ENCODE peak calls at places on chromosomes 2 and 18, in nine cellular contexts. C is astrocyte of the cerebellum, R is prostate gland, H is cardiac fibroblast, N is tibial artery, K is AG09309, J is ovary, E is WERI-Rb-1, O is A549. Q is an unnamed sample.

GRCh38 chr2:165847001-165847400 is 53.0 kb upstream of the GALNT3 start:
- DNase-seq in J (no peak), H (no peak), N (no peak), K (no peak), E (no peak), O (peak), C (no peak), R (no peak), Q (no peak)

GRCh38 chr2:46964835-46965560 is 49.4 kb upstream of the MCFD2 start:
- DNase-seq in R (peak), J (no peak), E (no peak), H (peak), O (peak), K (no peak), C (no peak), N (no peak), Q (no peak)

GRCh38 chr2:233129351-233129978 is 69.3 kb downstream of the INPP5D start:
- DNase-seq in H (no peak), O (no peak), J (no peak), N (no peak), R (no peak), E (peak), C (no peak), K (no peak), Q (no peak)

GRCh38 chr2:71892132-71892730 is 255.4 kb downstream of the CYP26B1 start:
- DNase-seq in J (no peak), O (no peak), E (no peak), H (no peak), C (no peak), R (no peak), N (peak), K (no peak), Q (no peak)

GRCh38 chr18:43692291-43692690 is 415.0 kb upstream of the SYT4 start:
- DNase-seq in C (peak), J (no peak), N (no peak), R (no peak), O (no peak), K (no peak), E (no peak), H (peak), Q (peak)

GRCh38 chr18:25169701-25170100 is 182.3 kb downstream of the ZNF521 start:
- DNase-seq in C (no peak), O (no peak), H (no peak), R (no peak), J (no peak), E (no peak), K (no peak), N (no peak), Q (no peak)

GRCh38 chr2:100963026-100963375 is 39.1 kb upstream of the RPL31 start:
- DNase-seq in O (no peak), N (peak), J (no peak), K (no peak), E (no peak), H (no peak), C (no peak), R (no peak), Q (no peak)

GRCh38 chr2:112301171-112301584 is 25.8 kb downstream of the ZC3H6 start:
- DNase-seq in O (no peak), R (no peak), J (no peak), C (peak), K (peak), H (peak), E (no peak), N (no peak), Q (no peak)

GRCh38 chr2:191950132-191950885 is 103.4 kb upstream of the CAVIN2 start:
- DNase-seq in H (peak), J (no peak), C (no peak), N (no peak), E (no peak), R (no peak), O (peak), K (peak), Q (peak)

GRCh38 chr18:40041951-40042350 is 1913.1 kb upstream of the PIK3C3 start:
- DNase-seq in C (no peak), R (no peak), E (no peak), J (no peak), N (no peak), H (no peak), K (no peak), O (no peak), Q (no peak)

GRCh38 chr2:239597216-239597615 is 196.4 kb upstream of the HDAC4 start:
- DNase-seq in K (no peak), O (no peak), J (no peak), H (no peak), R (no peak), N (peak), E (no peak), C (no peak), Q (no peak)

GRCh38 chr2:9971105-9971818 is 19.8 kb downstream of the GRHL1 start:
- DNase-seq in K (peak), R (no peak), H (no peak), C (no peak), J (no peak), E (no peak), N (no peak), O (no peak), Q (no peak)

GRCh38 chr2:224284134-224284946 is 117.6 kb downstream of the FAM124B start:
- DNase-seq in N (no peak), O (peak), K (no peak), C (no peak), E (peak), J (no peak), H (peak), R (peak), Q (no peak)

GRCh38 chr2:142222715-142223114 is 91.9 kb upstream of the LRP1B start:
- DNase-seq in C (no peak), N (no peak), R (no peak), K (no peak), J (no peak), H (no peak), O (no peak), E (no peak), Q (no peak)

GRCh38 chr18:31741096-31741735 is 19.5 kb downstream of the SLC25A52 start:
- DNase-seq in O (peak), E (peak), R (peak), J (no peak), H (peak), C (peak), K (no peak), N (no peak), Q (no peak)

GRCh38 chr2:224195954-224196571 is 157.0 kb upstream of the SERPINE2 start:
- DNase-seq in H (peak), R (no peak), J (peak), O (no peak), K (no peak), N (no peak), E (no peak), C (no peak), Q (no peak)

GRCh38 chr2:239339726-239340654 is 60.8 kb downstream of the HDAC4 start:
- DNase-seq in J (no peak), H (no peak), E (no peak), O (no peak), K (no peak), C (no peak), R (no peak), N (no peak), Q (no peak)

GRCh38 chr2:53442783-53443182 is 324.8 kb upstream of the CHAC2 start:
- DNase-seq in R (no peak), H (no peak), N (no peak), O (peak), C (no peak), K (no peak), J (no peak), E (peak), Q (no peak)

GRCh38 chr2:69154031-69154430 is 141.1 kb downstream of the ANTXR1 start:
- DNase-seq in J (no peak), E (no peak), R (no peak), K (peak), H (peak), N (no peak), O (no peak), C (peak), Q (no peak)

GRCh38 chr18:49861659-49862058 is 48.3 kb upstream of the ACAA2 start:
- DNase-seq in J (no peak), C (no peak), O (no peak), R (no peak), H (peak), K (no peak), E (no peak), N (no peak), Q (no peak)

GRCh38 chr2:2333076-2333475 is 2.0 kb upstream of the MYT1L start:
- DNase-seq in K (no peak), O (peak), N (no peak), R (no peak), H (no peak), E (peak), J (no peak), C (no peak), Q (no peak)

GRCh38 chr2:114550364-114550763 is 107.9 kb downstream of the DPP10 start:
- DNase-seq in O (no peak), J (no peak), C (no peak), E (no peak), H (no peak), N (no peak), R (no peak), K (no peak), Q (no peak)

GRCh38 chr18:21115519-21116411 is 4.2 kb upstream of the ROCK1 start:
- DNase-seq in H (peak), E (no peak), N (no peak), R (no peak), K (peak), O (no peak), C (no peak), J (no peak), Q (no peak)

GRCh38 chr2:230774348-230774951 is 61.8 kb downstream of the CAB39 start:
- DNase-seq in H (peak), N (no peak), J (no peak), R (no peak), C (no peak), E (no peak), O (peak), K (peak), Q (no peak)

GRCh38 chr18:27627927-27628326 is 442.8 kb upstream of the CHST9 start:
- DNase-seq in J (no peak), R (no peak), E (no peak), C (no peak), N (no peak), O (peak), H (no peak), K (no peak), Q (no peak)

GRCh38 chr2:240933966-240934700 is 28.0 kb downstream of the CROCC2 start:
- DNase-seq in O (no peak), N (peak), K (no peak), J (peak), R (no peak), H (no peak), C (no peak), E (peak), Q (no peak)

GRCh38 chr2:36658277-36658748 is 38.2 kb upstream of the VIT start:
- DNase-seq in R (no peak), J (no peak), N (no peak), K (no peak), E (no peak), C (no peak), O (no peak), H (no peak), Q (no peak)

GRCh38 chr2:200615247-200615646 is 29.4 kb downstream of the AOX1 start:
- DNase-seq in R (no peak), H (peak), K (no peak), J (no peak), O (peak), E (no peak), C (peak), N (no peak), Q (peak)

GRCh38 chr2:240411261-240412160 is 24.0 kb upstream of the GPC1 start:
- DNase-seq in R (no peak), N (peak), H (no peak), J (peak), C (no peak), K (no peak), O (no peak), E (peak), Q (no peak)

GRCh38 chr2:218091743-218092142 is 22.7 kb downstream of the RUFY4 start:
- DNase-seq in C (no peak), R (no peak), H (no peak), N (no peak), K (no peak), J (no peak), E (no peak), O (no peak), Q (no peak)

GRCh38 chr2:26570083-26570430 is 71.1 kb downstream of the CIB4 start:
- DNase-seq in H (no peak), J (peak), E (no peak), N (peak), O (no peak), R (no peak), K (no peak), C (no peak), Q (no peak)

GRCh38 chr18:51107594-51108305 is 77.7 kb downstream of the SMAD4 start:
- DNase-seq in J (no peak), R (no peak), H (no peak), E (no peak), K (no peak), N (no peak), O (peak), C (no peak), Q (no peak)

GRCh38 chr2:7709907-7710306 is 792.7 kb downstream of the RNF144A start:
- DNase-seq in N (no peak), E (no peak), R (no peak), K (no peak), J (no peak), C (no peak), H (no peak), O (no peak), Q (no peak)

GRCh38 chr18:8882632-8883408 is 177.5 kb downstream of the MTCL1 start:
- DNase-seq in N (no peak), J (no peak), O (peak), E (peak), C (no peak), R (no peak), H (no peak), K (no peak), Q (no peak)

GRCh38 chr18:46458472-46458871 is 198.5 kb downstream of the LOXHD1 start:
- DNase-seq in N (no peak), E (no peak), J (no peak), H (no peak), O (no peak), C (no peak), R (peak), K (no peak), Q (no peak)

GRCh38 chr2:15791294-15791693 is 149.1 kb upstream of the MYCN start:
- DNase-seq in R (no peak), C (no peak), N (no peak), O (no peak), K (no peak), E (no peak), J (no peak), H (no peak), Q (no peak)

GRCh38 chr18:48031011-48031480 is 100.6 kb upstream of the SMAD2 start:
- DNase-seq in N (peak), C (peak), K (no peak), R (peak), O (peak), H (peak), E (peak), J (peak), Q (no peak)

GRCh38 chr18:48028081-48028480 is 97.6 kb upstream of the SMAD2 start:
- DNase-seq in N (peak), K (no peak), H (no peak), O (no peak), E (no peak), J (no peak), R (no peak), C (no peak), Q (no peak)

GRCh38 chr18:48028716-48029115 is 98.3 kb upstream of the SMAD2 start:
- DNase-seq in O (no peak), J (no peak), E (no peak), C (no peak), K (no peak), R (no peak), N (peak), H (no peak), Q (no peak)

GRCh38 chr18:48027401-48027931 is 97.0 kb upstream of the SMAD2 start:
- DNase-seq in C (no peak), H (peak), E (no peak), R (no peak), N (peak), O (no peak), J (peak), K (no peak), Q (no peak)

DNA sequence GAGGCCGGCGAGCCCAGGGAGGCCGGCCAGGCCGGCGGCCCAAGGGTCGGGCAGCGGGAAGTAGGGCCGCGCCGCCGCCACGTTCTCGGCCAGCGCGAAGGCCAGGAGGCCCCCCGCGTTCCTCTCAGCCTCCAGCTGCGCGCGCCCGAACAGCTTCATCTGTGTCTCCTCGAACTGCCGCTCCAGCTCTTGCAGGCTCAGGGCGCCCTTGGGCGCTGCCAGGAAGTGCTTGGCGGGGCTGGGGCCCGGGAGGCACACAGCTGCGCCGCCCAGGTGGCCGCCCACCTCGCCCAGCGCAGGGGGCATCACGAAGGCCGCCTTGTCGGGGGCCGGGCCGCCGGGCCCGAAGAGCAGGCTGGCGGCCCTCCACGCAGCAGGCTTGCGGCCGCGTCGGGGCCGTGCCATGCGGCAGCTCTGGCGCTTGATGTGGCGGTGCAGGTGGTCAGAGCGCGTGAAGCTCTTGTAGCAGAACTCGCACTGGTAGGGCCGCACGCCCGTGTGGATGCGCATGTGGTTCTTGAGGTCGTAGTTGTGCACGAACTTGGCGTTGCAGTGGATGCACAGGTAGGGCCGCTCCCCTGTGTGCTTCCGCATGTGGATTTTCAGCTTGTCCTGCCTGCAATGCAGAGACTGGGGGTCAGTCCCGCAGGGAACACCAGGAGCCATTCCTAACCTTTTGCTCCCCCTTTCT is 99.0 kb upstream of the SMAD2 start:
- DNase-seq in N (peak), R (no peak), E (no peak), K (no peak), J (no peak), C (no peak), H (no peak), O (no peak), Q (no peak)
- H3K4me3 ChIP-seq in N (no peak), R (no peak), E (no peak), K (no peak), J (no peak), C (no peak), H (no peak), O (no peak), Q (no peak)

GRCh38 chr2:79099140-79099686 is 11.4 kb upstream of the REG1B start:
- DNase-seq in E (no peak), O (no peak), J (no peak), R (no peak), C (no peak), N (no peak), K (no peak), H (no peak), Q (no peak)
- TF ChIP-seq CTCF in E (no peak), O (no peak), J (no peak), R (no peak), C (no peak), N (no peak), K (no peak), H (no peak), Q (no peak)

GRCh38 chr2:127216593-127216992 is 3.5 kb downstream of the CYP27C1 start:
- DNase-seq in H (no peak), J (no peak), R (no peak), K (no peak), O (no peak), E (no peak), C (no peak), N (no peak), Q (no peak)

GRCh38 chr2:127219716-127220090 is 396 bp downstream of the CYP27C1 start:
- DNase-seq in O (no peak), H (no peak), J (peak), C (no peak), N (no peak), K (no peak), E (peak), R (no peak), Q (no peak)

GRCh38 chr2:127216105-127216504 is 4.0 kb downstream of the CYP27C1 start:
- DNase-seq in K (no peak), J (no peak), N (no peak), O (no peak), C (no peak), E (no peak), R (no peak), H (no peak), Q (no peak)

GRCh38 chr2:127218843-127219715 is 1.0 kb downstream of the CYP27C1 start:
- DNase-seq in O (peak), J (no peak), E (peak), R (no peak), K (no peak), H (no peak), C (no peak), N (no peak), Q (no peak)

GRCh38 chr2:127217470-127218325 is 2.4 kb downstream of the CYP27C1 start:
- DNase-seq in N (no peak), J (no peak), H (no peak), E (no peak), R (no peak), K (no peak), O (peak), C (no peak), Q (peak)
- H3K4me3 ChIP-seq in N (no peak), J (no peak), H (no peak), E (no peak), R (no peak), K (peak), O (peak), C (no peak), Q (no peak)

DNA sequence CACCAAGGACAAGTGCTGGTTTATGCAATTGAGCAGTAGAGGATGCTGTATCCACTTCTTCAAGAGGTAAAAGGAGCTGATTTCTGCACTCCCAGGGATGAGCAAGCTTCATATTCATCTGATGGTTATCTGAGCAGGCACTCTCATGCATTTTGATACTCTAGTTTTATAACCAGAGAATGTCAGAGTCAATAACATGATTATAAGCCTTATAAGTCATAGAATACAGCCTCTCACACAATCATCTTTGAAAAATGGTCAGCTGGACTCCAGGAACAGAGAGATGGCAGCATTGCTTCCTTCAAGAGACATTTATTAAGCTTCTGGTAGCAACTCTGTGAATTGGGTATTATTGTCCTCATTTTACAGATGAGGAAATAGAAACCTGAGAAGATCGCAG is 167.1 kb downstream of the SLC8A1 start:
- DNase-seq in N (no peak), R (no peak), E (no peak), K (peak), O (no peak), H (peak), J (no peak), C (no peak), Q (no peak)
- TF ChIP-seq CTCF in N (peak), R (no peak), E (no peak), K (peak), O (no peak), H (peak), J (no peak), C (no peak), Q (no peak)